ENCODE peak calls at places on chromosomes 13 and 19, in ten cellular contexts. R is tibial nerve, O is AG04450, T is mammary epithelial cell, U is cardiac muscle cell, A is HL-60, W is body of pancreas, V is lower lobe of right lung, E is kidney epithelial cell, H is epithelial cell of esophagus. G is an unnamed sample.

GRCh38 chr19:37513397-37513796 is 6.7 kb downstream of the ZNF793 start:
- DNase-seq in W (no peak), R (no peak), V (no peak), O (no peak), T (no peak), E (no peak), A (no peak), H (no peak), U (peak), G (no peak)

GRCh38 chr13:26619321-26619720 is 61.8 kb downstream of the WASF3 start:
- DNase-seq in H (peak), E (no peak), R (no peak), A (no peak), V (no peak), O (peak), U (peak), T (peak), W (no peak), G (peak)

GRCh38 chr19:41541990-41542584 is 33.9 kb upstream of the CEACAM21 start:
- DNase-seq in A (no peak), E (no peak), O (no peak), T (peak), H (peak), W (peak), V (peak), U (peak), R (peak), G (peak)

GRCh38 chr13:34750078-34750703 is 191.9 kb upstream of the NBEA start:
- DNase-seq in R (no peak), H (no peak), V (peak), O (no peak), U (peak), W (peak), E (no peak), T (peak), A (no peak), G (no peak)

GRCh38 chr13:91157273-91158014 is 190.0 kb upstream of the MIR17HG start:
- DNase-seq in E (no peak), T (no peak), R (no peak), V (no peak), A (no peak), U (no peak), W (no peak), H (no peak), O (no peak), G (no peak)

GRCh38 chr19:31648347-31648746 is 299.1 kb upstream of the TSHZ3 start:
- DNase-seq in W (no peak), A (no peak), T (peak), E (peak), V (no peak), O (no peak), H (no peak), R (no peak), U (no peak), G (no peak)

GRCh38 chr19:54653181-54653809 is 9.5 kb upstream of the LILRB4 start:
- DNase-seq in A (no peak), H (peak), V (no peak), O (no peak), T (no peak), W (no peak), E (no peak), U (peak), R (no peak), G (peak)

GRCh38 chr19:35268546-35269424 is at the start of gene USF2:
- DNase-seq in U (peak), R (peak), A (no peak), E (no peak), T (peak), V (peak), W (peak), H (peak), O (no peak), G (peak)

GRCh38 chr13:92012787-92013186 is 614.4 kb downstream of the GPC5 start:
- DNase-seq in U (no peak), E (no peak), A (no peak), H (no peak), T (no peak), R (no peak), V (no peak), W (no peak), O (no peak), G (no peak)

GRCh38 chr19:40357655-40358054 is 9.2 kb downstream of the PLD3 start:
- DNase-seq in W (no peak), O (no peak), U (no peak), R (no peak), T (no peak), A (no peak), V (no peak), E (no peak), H (no peak), G (no peak)

GRCh38 chr13:99987180-99988047 is 5.8 kb downstream of the ZIC2 start:
- DNase-seq in R (no peak), U (no peak), V (no peak), E (no peak), T (no peak), W (no peak), A (no peak), O (no peak), H (no peak), G (no peak)
- H3K4me3 ChIP-seq in R (no peak), U (no peak), V (no peak), E (no peak), T (no peak), W (no peak), A (no peak), O (no peak), H (no peak), G (no peak)

GRCh38 chr19:44059229-44059628 is 7.4 kb downstream of the ZNF223 start:
- DNase-seq in A (no peak), H (no peak), O (no peak), R (no peak), W (no peak), T (no peak), U (no peak), V (no peak), E (no peak), G (no peak)

GRCh38 chr19:44061038-44061437 is 9.2 kb downstream of the ZNF223 start:
- DNase-seq in V (no peak), T (no peak), H (no peak), R (no peak), U (no peak), O (no peak), W (no peak), A (no peak), E (no peak), G (no peak)

GRCh38 chr19:44050740-44051653 is 839 bp upstream of the ZNF223 start:
- DNase-seq in V (no peak), R (no peak), W (peak), O (no peak), T (peak), E (no peak), U (peak), A (peak), H (peak), G (no peak)

GRCh38 chr19:44051654-44052402 is at the start of gene ZNF223:
- DNase-seq in T (peak), U (peak), O (peak), E (peak), V (peak), H (peak), W (peak), R (peak), A (peak), G (peak)

DNA sequence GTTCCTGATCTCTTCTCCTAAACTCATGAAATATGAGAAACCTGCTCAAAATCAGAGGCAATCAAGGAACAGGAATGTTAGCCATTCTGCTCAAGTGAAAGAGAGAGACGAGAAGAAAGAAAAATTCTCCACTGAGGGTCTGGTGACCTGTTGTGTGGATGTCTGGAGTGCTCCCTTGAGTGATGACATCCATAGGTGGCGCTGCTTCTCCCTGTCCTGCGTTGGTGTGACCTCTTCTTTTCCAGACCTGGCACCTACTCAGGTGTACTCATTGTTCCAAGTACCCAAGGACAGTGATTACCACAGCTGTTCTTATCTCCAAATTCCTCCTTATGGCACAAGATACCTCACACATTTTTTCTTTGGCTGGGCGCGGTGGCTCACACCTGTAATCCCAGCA is 4.0 kb downstream of the ZNF223 start:
- DNase-seq in A (no peak), E (no peak), T (no peak), V (no peak), H (no peak), W (no peak), U (no peak), R (no peak), O (no peak), G (no peak)
- TF ChIP-seq CTCF in A (no peak), E (no peak), T (no peak), V (no peak), H (no peak), W (no peak), U (no peak), R (no peak), O (no peak), G (no peak)

DNA sequence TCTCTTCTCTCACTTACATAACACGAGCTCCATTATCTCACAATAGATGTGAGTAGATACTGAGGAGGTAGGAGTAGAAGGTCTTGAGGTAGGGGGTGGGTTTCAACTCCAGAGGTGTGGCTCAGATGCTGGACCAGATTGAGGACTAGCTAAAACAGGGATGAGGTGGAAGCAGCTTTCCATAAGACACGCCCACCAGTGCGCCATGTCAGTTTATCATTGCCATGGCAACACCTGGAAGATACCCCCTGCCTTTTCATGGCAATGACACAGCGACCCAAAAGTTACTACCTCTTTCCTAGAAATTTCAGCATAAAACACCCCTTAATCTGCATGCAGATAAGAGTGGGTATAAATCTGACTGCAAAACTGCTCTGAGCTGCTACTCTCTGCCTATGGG is 44.1 kb downstream of the KCTD15 start:
- DNase-seq in W (no peak), A (no peak), E (no peak), O (no peak), V (no peak), R (no peak), H (no peak), T (no peak), U (no peak), G (no peak)
- H3K4me3 ChIP-seq in W (no peak), A (no peak), E (no peak), O (no peak), V (no peak), R (no peak), H (no peak), T (no peak), U (no peak), G (no peak)

GRCh38 chr13:48216204-48216711 is 16.7 kb upstream of the ITM2B start:
- DNase-seq in R (no peak), E (no peak), T (no peak), U (no peak), A (no peak), H (no peak), W (no peak), V (no peak), O (no peak), G (no peak)

GRCh38 chr13:48210178-48210577 is 22.8 kb upstream of the ITM2B start:
- DNase-seq in V (no peak), O (peak), U (peak), R (no peak), W (no peak), E (peak), H (peak), T (peak), A (peak), G (peak)

GRCh38 chr13:48214519-48215121 is 18.4 kb upstream of the ITM2B start:
- DNase-seq in V (no peak), E (no peak), T (peak), R (no peak), O (no peak), U (no peak), A (no peak), H (peak), W (no peak), G (no peak)
- TF ChIP-seq CTCF in V (no peak), E (no peak), T (no peak), R (no peak), O (no peak), U (no peak), A (no peak), H (no peak), W (no peak), G (no peak)

GRCh38 chr19:1324249-1324791 is 38.6 kb downstream of the EFNA2 start:
- DNase-seq in V (no peak), U (no peak), T (no peak), R (no peak), H (no peak), W (no peak), E (no peak), O (no peak), A (no peak), G (no peak)

GRCh38 chr19:1324792-1325567 is 39.3 kb downstream of the EFNA2 start:
- DNase-seq in U (peak), T (peak), W (peak), H (peak), V (peak), O (peak), A (peak), R (peak), E (no peak), G (peak)

GRCh38 chr19:1322198-1322981 is 36.7 kb downstream of the EFNA2 start:
- DNase-seq in W (no peak), O (no peak), A (no peak), V (no peak), T (no peak), E (no peak), R (no peak), H (no peak), U (no peak), G (no peak)

GRCh38 chr19:1327125-1327524 is 41.5 kb downstream of the EFNA2 start:
- DNase-seq in E (no peak), A (no peak), V (no peak), W (no peak), R (no peak), U (no peak), H (no peak), T (no peak), O (no peak), G (no peak)

DNA sequence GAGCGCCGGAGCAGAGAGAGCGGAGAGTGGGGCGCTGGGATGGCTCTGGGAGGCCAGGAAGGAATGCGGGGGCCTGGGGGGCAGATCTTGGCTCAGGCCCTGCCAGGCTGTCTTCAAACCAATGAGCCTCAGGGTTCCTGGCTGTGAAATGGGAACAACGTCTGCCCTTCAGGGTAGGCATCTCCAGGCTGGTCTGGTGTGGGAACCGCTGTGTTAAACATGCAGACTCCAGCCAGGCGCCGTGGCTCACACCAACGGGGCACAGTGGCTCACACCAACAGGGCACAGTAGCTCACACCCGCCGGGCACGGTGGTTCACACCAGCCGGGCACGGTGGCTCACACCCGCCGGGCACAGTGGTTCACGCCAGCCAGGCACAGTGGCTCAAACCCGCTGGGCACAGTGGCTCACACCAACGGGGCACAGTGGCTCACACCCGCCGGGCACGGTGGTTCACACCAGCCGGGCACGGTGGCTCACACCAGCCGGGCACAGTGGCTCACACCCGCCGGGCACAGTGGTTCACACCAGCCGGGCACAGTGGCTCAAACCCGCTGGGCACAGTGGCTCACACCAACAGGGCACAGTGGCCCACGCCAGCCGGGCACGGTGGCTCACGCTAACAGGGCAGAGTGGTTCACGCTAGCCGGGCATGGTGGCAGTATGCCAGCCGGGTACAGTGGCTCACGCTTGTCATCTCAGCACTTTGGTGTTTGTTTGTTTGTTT is 40.1 kb downstream of the EFNA2 start:
- DNase-seq in E (no peak), V (no peak), R (no peak), T (no peak), W (no peak), O (no peak), H (no peak), U (no peak), A (no peak), G (no peak)
- H3K4me3 ChIP-seq in E (no peak), V (peak), R (no peak), T (no peak), W (no peak), O (peak), H (no peak), U (peak), A (no peak), G (peak)

GRCh38 chr19:49486710-49487276 is 615 bp upstream of the RPL13A start:
- DNase-seq in U (no peak), V (no peak), E (no peak), W (no peak), H (no peak), T (no peak), R (no peak), A (no peak), O (no peak), G (no peak)

GRCh38 chr19:49488046-49488862 is 846 bp downstream of the RPL13A start:
- DNase-seq in V (no peak), O (no peak), U (no peak), H (no peak), E (no peak), W (no peak), T (no peak), A (peak), R (no peak), G (no peak)

GRCh38 chr19:49486232-49486631 is 1.2 kb upstream of the RPL13A start:
- DNase-seq in W (no peak), R (no peak), O (no peak), V (no peak), T (no peak), U (no peak), H (no peak), A (no peak), E (no peak), G (no peak)

GRCh38 chr19:49488863-49489537 is 1.6 kb downstream of the RPL13A start:
- DNase-seq in E (no peak), H (no peak), R (no peak), U (no peak), W (no peak), V (no peak), A (no peak), T (no peak), O (no peak), G (no peak)

DNA sequence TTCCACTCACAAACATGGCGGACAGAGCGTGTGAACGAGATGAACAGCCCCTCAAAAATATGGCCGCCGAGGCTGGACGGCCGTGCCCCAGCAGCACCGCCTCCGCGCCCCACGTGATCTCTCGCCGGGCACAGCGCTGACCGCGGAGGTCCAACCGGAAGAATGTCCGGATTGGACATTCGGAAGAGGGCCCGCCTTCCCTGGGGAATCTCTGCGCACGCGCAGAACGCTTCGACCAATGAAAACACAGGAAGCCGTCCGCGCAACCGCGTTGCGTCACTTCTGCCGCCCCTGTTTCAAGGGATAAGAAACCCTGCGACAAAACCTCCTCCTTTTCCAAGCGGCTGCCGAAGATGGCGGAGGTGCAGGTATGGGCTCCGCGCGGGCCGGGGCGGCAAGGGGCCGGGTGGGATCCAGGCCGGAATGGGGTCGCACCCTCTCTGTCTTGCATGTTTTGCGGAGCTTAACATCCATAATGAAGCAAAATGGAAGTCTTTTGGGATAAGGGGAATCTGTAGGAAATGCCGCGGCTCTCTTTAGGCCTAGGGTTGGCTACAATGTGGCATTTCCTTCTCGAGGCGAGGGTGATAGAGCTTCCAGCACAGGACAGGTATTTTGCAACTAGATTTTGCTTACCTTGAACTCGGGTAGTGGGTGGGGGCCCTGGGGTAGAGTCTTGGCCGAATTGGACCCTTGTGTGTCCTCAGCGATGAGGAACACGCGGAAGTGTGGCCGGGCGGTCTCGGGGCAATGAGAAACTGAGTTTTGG is at the start of gene RPL13A:
- DNase-seq in U (peak), H (peak), W (peak), V (peak), A (peak), E (peak), R (peak), T (peak), O (peak), G (peak)
- TF ChIP-seq CTCF in U (no peak), H (no peak), W (no peak), V (no peak), A (no peak), E (no peak), R (no peak), T (no peak), O (no peak), G (no peak)

DNA sequence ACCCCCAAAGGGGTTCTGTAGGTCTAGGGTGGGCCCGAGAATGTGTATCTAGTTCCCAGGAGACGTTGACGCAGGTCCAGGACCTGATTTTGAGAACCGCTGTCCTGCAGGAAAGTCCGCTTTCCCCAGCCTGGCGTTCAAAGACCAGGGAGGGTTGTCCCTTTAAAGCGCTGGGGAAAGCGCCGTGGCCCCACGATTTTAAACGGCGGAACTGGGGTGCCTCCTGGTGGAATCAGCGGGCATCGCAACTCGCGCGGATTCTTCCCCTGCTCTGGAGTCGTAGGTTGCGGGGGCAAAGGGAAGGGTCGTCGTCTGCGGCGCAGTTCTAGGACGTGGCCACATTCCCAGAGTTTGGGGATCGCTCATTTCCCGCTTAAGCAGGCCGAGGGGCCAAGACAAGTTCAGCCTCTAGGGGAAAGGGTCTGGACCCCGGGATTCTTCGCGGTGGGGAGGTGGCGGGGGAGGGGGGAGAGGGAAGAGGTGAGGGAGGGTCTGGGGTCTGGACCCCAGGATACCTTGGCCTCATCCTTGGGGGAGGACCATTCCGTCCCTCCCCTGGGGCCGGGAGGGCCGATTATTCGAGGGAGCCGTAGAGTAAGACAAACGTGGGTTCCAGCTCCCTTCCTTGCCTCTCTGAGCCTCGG is 7.7 kb downstream of the PNMA8B start:
- DNase-seq in V (peak), A (no peak), U (peak), O (no peak), R (peak), H (peak), E (no peak), T (peak), W (peak), G (peak)
- H3K4me3 ChIP-seq in V (peak), A (no peak), U (peak), O (peak), R (peak), H (peak), E (peak), T (no peak), W (no peak), G (peak)